ENCODE peak calls at places on chromosomes 13 and 19, in ten cellular contexts. S is lower lobe of right lung, Q is MM.1S, A is fibroblast of the aortic adventitia, U is heart right ventricle, N is K562, L is WTC11, V is cardiac muscle cell, G is fibroblast of mammary gland, E is ovary. X is an unnamed sample.

GRCh38 chr13:88031980-88032562 is 360.9 kb downstream of the SLITRK5 start:
- DNase-seq in V (peak; percentile 6), L (no peak), E (no peak), U (no peak), A (no peak), G (peak; percentile 50), Q (no peak), S (no peak), N (no peak), X (no peak)

GRCh38 chr13:34750078-34750703 is 191.9 kb upstream of the NBEA start:
- DNase-seq in U (peak; percentile 45), N (no peak), V (peak; percentile 66), G (no peak), Q (no peak), E (peak; percentile 48), A (no peak), S (peak; percentile 44), L (peak; percentile 66), X (no peak)

GRCh38 chr19:31386806-31387205 is 37.6 kb upstream of the TSHZ3 start:
- DNase-seq in Q (no peak), G (no peak), L (no peak), V (no peak), E (no peak), A (no peak), N (no peak), S (no peak), U (no peak), X (no peak)

GRCh38 chr19:14425696-14426138 is 6.6 kb upstream of the DDX39A start:
- DNase-seq in G (peak; percentile 85), S (no peak), N (peak; percentile 79), Q (no peak), U (no peak), E (no peak), L (no peak), V (peak; percentile 68), A (peak; percentile 65), X (peak; percentile 22)

GRCh38 chr13:30863796-30864195 is 42.3 kb upstream of the MEDAG start:
- DNase-seq in L (no peak), E (no peak), S (no peak), A (no peak), V (no peak), N (no peak), U (no peak), G (no peak), Q (no peak), X (no peak)

GRCh38 chr13:31797154-31797775 is 57.9 kb downstream of the RXFP2 start:
- DNase-seq in U (no peak), G (peak; percentile 75), Q (no peak), L (no peak), N (peak; percentile 1), E (no peak), S (no peak), V (peak; percentile 69), A (peak; percentile 79), X (peak; percentile 49)

GRCh38 chr19:31885280-31885853 is 460.0 kb upstream of the ZNF507 start:
- DNase-seq in A (no peak), U (no peak), V (no peak), N (no peak), S (no peak), G (no peak), E (no peak), L (no peak), Q (no peak), X (no peak)

GRCh38 chr13:41013834-41014233 is 5.3 kb downstream of the ELF1 start:
- DNase-seq in A (no peak), U (no peak), N (no peak), V (no peak), E (no peak), S (no peak), L (no peak), Q (no peak), G (no peak), X (no peak)

GRCh38 chr13:98930014-98930625 is 47.7 kb downstream of the DOCK9 start:
- DNase-seq in G (no peak), L (no peak), N (no peak), V (no peak), S (no peak), E (no peak), A (no peak), Q (no peak), U (no peak), X (no peak)

GRCh38 chr13:23679214-23679613 is 109.0 kb downstream of the TNFRSF19 start:
- DNase-seq in A (no peak), U (no peak), Q (no peak), N (no peak), L (no peak), V (peak; percentile 53), G (peak; percentile 53), S (no peak), E (no peak), X (peak; percentile 75)

GRCh38 chr19:57240311-57241090 is at the start of gene ZNF805:
- DNase-seq in L (peak; percentile 97), N (peak; percentile 94), S (peak; percentile 96), E (peak; percentile 95), V (peak; percentile 95), Q (peak; percentile 96), A (peak; percentile 90), U (peak; percentile 98), G (peak; percentile 88), X (peak; percentile 85)
- TF ChIP-seq CTCF in L (no peak), N (peak; percentile 14), S (no peak), E (peak; percentile 11), V (no peak), Q (no peak), A (peak; percentile 27), U (no peak), G (no peak), X (peak; percentile 57)

DNA sequence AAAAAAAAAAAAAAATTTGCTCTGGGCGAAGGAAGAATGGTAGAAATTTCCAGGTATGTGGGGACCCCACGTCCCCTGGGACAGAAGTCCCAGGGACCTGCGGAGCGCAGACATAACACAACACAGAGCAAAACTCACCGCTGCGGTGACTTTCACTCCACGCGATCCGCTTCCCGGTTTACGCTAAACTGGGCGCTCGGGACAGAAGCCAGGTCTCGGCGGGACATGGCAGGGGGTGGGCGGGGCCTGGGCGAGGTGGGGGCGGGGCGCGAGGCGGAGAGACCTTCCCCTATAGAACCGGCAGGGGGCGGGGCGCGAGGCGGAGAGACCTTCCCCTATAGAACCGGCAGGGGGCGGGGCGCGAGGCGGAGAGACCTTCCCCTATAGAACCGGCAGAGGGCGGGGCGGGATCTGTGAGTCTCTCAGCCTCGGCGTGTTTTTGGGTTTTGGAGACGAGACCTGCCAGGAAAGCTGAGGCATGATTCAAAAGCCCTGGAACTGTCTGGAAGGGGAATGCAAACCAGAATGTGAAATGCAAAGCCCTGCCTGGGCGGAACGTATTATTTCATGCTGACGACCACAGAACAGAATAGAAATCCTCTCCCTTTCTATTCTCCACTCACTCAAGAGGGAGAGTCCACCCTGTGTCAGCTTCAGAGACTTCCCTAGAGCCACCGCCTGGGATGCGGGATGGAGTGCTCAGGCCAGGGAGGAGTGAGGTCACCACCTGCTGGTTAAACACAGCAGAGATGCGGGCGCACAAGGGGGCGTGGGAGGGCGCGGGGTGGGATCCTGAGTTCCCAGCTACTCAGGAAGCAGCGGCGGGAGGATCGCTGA is 20.2 kb upstream of the ERVV-1 start:
- DNase-seq in A (peak; percentile 78), U (peak; percentile 76), V (peak; percentile 89), S (peak; percentile 81), G (peak; percentile 77), L (peak; percentile 90), N (peak; percentile 84), E (peak; percentile 88), Q (no peak), X (peak; percentile 55)
- TF ChIP-seq CTCF in A (peak; percentile 53), U (peak; percentile 73), V (peak; percentile 35), S (peak; percentile 63), G (peak; percentile 18), L (peak; percentile 90), N (peak; percentile 95), E (peak; percentile 6), Q (no peak), X (peak; percentile 77)

GRCh38 chr13:45441633-45442032 is 23.1 kb upstream of the COG3 start:
- DNase-seq in U (no peak), Q (peak; percentile 42), G (peak; percentile 21), E (no peak), L (no peak), N (no peak), V (peak; percentile 20), S (no peak), A (peak; percentile 3), X (no peak)
- TF ChIP-seq CTCF in U (no peak), Q (peak; percentile 34), G (peak; percentile 28), E (no peak), L (no peak), N (peak; percentile 10), V (peak; percentile 12), S (no peak), A (peak; percentile 32), X (peak; percentile 40)

GRCh38 chr19:517721-518136 is 10.4 kb downstream of the TPGS1 start:
- DNase-seq in L (no peak), N (peak; percentile 50), S (no peak), A (no peak), Q (no peak), V (no peak), E (no peak), G (no peak), U (no peak), X (no peak)

GRCh38 chr19:522726-523125 is 8.8 kb upstream of the CDC34 start:
- DNase-seq in L (no peak), A (no peak), G (no peak), N (no peak), U (no peak), E (no peak), S (no peak), Q (no peak), V (no peak), X (no peak)

GRCh38 chr19:516884-517424 is 9.7 kb downstream of the TPGS1 start:
- DNase-seq in N (peak; percentile 66), U (no peak), L (no peak), S (no peak), E (no peak), Q (no peak), V (no peak), A (no peak), G (no peak), X (no peak)

GRCh38 chr19:519449-519865 is 12.1 kb upstream of the CDC34 start:
- DNase-seq in S (no peak), A (no peak), N (no peak), V (no peak), L (no peak), G (no peak), U (no peak), E (no peak), Q (no peak), X (no peak)

DNA sequence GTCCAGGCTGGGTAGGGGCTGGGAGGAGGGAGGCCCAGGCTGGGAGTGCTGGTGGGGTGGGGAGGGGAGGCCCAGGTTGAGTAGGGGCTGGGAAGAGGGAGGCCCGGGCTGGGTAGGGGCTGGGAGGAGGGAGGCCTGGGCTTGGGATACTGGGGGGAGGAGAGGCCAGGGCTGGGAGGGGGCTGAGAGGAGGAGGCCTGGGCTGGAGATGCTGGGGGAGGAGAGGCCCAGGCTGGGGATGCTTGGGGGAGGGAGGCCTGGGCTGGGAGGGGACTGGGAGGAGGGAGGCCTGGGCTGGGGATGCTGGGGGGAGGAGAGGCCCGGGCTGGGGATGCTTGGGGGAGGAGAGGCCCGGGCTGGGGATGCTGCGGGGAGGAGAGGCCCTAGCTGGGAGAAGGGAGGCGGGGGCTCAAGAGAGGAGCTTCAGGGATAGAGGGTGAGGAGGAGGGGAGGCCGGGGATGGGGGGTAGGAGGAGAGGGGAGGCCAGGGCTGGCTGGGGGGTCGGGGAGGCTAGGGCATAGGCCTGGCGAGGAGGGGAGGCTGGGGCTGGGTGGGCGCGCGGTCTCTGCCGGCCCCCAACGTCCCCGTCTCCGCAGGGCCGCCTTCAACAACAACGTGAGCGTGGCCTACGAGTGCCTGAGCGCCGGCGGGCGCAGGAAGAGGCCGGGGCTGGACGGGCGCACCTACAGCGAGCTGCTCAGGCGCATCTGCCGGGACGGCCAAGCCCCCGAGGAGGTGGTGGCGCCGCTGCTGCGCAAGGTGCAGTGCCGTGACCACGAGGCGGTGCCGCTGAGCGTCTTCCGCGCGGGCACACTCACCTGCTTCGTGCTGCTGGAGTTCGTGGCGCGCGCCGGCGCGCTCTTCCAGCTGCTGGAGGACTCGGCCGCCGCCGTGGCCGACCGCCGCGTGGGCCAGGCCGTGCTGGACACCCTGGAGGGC is 11.3 kb downstream of the TPGS1 start:
- DNase-seq in L (peak; percentile 79), N (peak; percentile 81), Q (no peak), U (no peak), E (peak; percentile 60), G (no peak), A (peak; percentile 36), V (peak; percentile 70), S (no peak), X (no peak)
- TF ChIP-seq CTCF in L (no peak), N (no peak), Q (no peak), U (no peak), E (no peak), G (no peak), A (no peak), V (no peak), S (no peak), X (no peak)

X was measured in HFFc6.